ENCODE peak calls at places on chromosomes 3 and 15, in four cellular contexts. N, Q, D and A are unnamed samples.

GRCh38 chr3:51949121-51949520 is 6.1 kb upstream of the GPR62 start:
- DNase-seq in N (no peak), Q (no peak), D (no peak), A (no peak)

GRCh38 chr3:36911990-36912804 is 32.7 kb downstream of the TRANK1 start:
- DNase-seq in N (no peak), Q (peak; percentile 19), D (peak; percentile 67), A (peak; percentile 72)

GRCh38 chr15:89362203-89363101 is 27.8 kb upstream of the POLG start:
- DNase-seq in N (no peak), Q (no peak), D (no peak), A (no peak)

GRCh38 chr15:80977627-80978036 is 12.0 kb downstream of the MESD start:
- DNase-seq in N (peak; percentile 35), Q (no peak), D (no peak), A (no peak)

GRCh38 chr3:52489453-52489852 is 5.7 kb upstream of the STAB1 start:
- DNase-seq in N (no peak), Q (no peak), D (no peak), A (no peak)

GRCh38 chr3:134060561-134061385 is 31.0 kb upstream of the SLCO2A1 start:
- DNase-seq in N (no peak), Q (no peak), D (no peak), A (peak; percentile 57)

GRCh38 chr15:42149493-42150245 is 6.8 kb downstream of the PLA2G4F start:
- DNase-seq in N (no peak), Q (no peak), D (no peak), A (no peak)

GRCh38 chr15:101006931-101007687 is 88.0 kb downstream of the LRRK1 start:
- DNase-seq in N (peak; percentile 40), Q (peak; percentile 69), D (peak; percentile 69), A (peak; percentile 79)

GRCh38 chr3:57298041-57298440 is 5.6 kb upstream of the ASB14 start:
- DNase-seq in N (no peak), Q (peak; percentile 18), D (no peak), A (peak; percentile 78)

GRCh38 chr3:10309736-10310135 is 11.2 kb downstream of the SEC13 start:
- DNase-seq in N (no peak), Q (no peak), D (no peak), A (no peak)

GRCh38 chr3:169150874-169151273 is 512.6 kb downstream of the MECOM start:
- DNase-seq in N (no peak), Q (no peak), D (no peak), A (no peak)

GRCh38 chr15:98770984-98771383 is 122.6 kb downstream of the IGF1R start:
- DNase-seq in N (no peak), Q (no peak), D (no peak), A (no peak)

GRCh38 chr3:188583476-188584161 is 429.7 kb downstream of the LPP start:
- DNase-seq in N (no peak), Q (no peak), D (no peak), A (peak; percentile 47)

GRCh38 chr3:126100688-126101301 is 16.9 kb upstream of the SLC41A3 start:
- DNase-seq in N (no peak), Q (peak; percentile 73), D (no peak), A (peak; percentile 99)

GRCh38 chr3:56593455-56594158 is 36.6 kb downstream of the CCDC66 start:
- DNase-seq in N (peak; percentile 52), Q (no peak), D (no peak), A (no peak)

GRCh38 chr3:38029400-38030125 is at the start of gene PLCD1:
- DNase-seq in N (peak; percentile 26), Q (peak; percentile 63), D (no peak), A (peak; percentile 26)

GRCh38 chr3:94616833-94617232 is 554.0 kb downstream of the NSUN3 start:
- DNase-seq in N (no peak), Q (no peak), D (no peak), A (no peak)

GRCh38 chr15:61403884-61404283 is 174.8 kb upstream of the RORA start:
- DNase-seq in N (no peak), Q (no peak), D (no peak), A (no peak)

GRCh38 chr3:195873971-195874370 is 34.4 kb downstream of the TNK2 start:
- DNase-seq in N (no peak), Q (no peak), D (no peak), A (peak; percentile 44)

GRCh38 chr15:49215768-49216739 is 46.0 kb downstream of the GALK2 start:
- DNase-seq in N (no peak), Q (no peak), D (peak; percentile 39), A (peak; percentile 83)